ENCODE peak calls at places on chromosomes 11 and 22, in nine cellular contexts. N is IMR-90, L is spleen, V is neural progenitor cell, O is PC-3, W is brain microvascular endothelial cell, X is keratinocyte, E is A549, P is kidney. C is an unnamed sample.

GRCh38 chr11:95229199-95230053 is 1.6 kb downstream of the SESN3 start:
- DNase-seq in N (peak; percentile 13), L (peak; percentile 68), V (no peak), O (no peak), W (no peak), X (no peak), E (no peak), P (no peak), C (no peak)

GRCh38 chr11:44709281-44709562 is 17.5 kb upstream of the TSPAN18 start:
- DNase-seq in N (no peak), L (peak; percentile 62), V (no peak), O (peak; percentile 41), W (no peak), X (no peak), E (no peak), P (peak; percentile 49), C (no peak)

GRCh38 chr11:73192272-73192671 is 25.8 kb upstream of the P2RY2 start:
- DNase-seq in N (no peak), L (no peak), V (no peak), O (peak; percentile 99), W (no peak), X (peak; percentile 99), E (no peak), P (peak; percentile 82), C (peak; percentile 94)

GRCh38 chr22:43740587-43741270 is 71.4 kb downstream of the EFCAB6 start:
- DNase-seq in N (no peak), L (no peak), V (no peak), O (no peak), W (no peak), X (no peak), E (no peak), P (no peak), C (no peak)

GRCh38 chr11:69463181-69463891 is 18.1 kb upstream of the LINC01488 start:
- DNase-seq in N (peak; percentile 80), L (peak; percentile 58), V (peak; percentile 83), O (no peak), W (peak; percentile 65), X (no peak), E (no peak), P (peak; percentile 66), C (no peak)

GRCh38 chr11:119730789-119731386 is 1.9 kb upstream of the NECTIN1 start:
- DNase-seq in N (no peak), L (no peak), V (no peak), O (no peak), W (no peak), X (no peak), E (no peak), P (no peak), C (no peak)

GRCh38 chr11:103894673-103895072 is 141.8 kb upstream of the DDI1 start:
- DNase-seq in N (no peak), L (no peak), V (no peak), O (no peak), W (no peak), X (no peak), E (no peak), P (no peak), C (no peak)

GRCh38 chr11:6667733-6668374 is 12.2 kb upstream of the DCHS1 start:
- DNase-seq in N (peak; percentile 24), L (no peak), V (peak; percentile 27), O (peak; percentile 52), W (peak; percentile 16), X (no peak), E (no peak), P (no peak), C (no peak)

GRCh38 chr11:18617688-18618340 is 16.3 kb downstream of the SPTY2D1 start:
- DNase-seq in N (peak; percentile 71), L (no peak), V (no peak), O (no peak), W (peak; percentile 45), X (no peak), E (no peak), P (no peak), C (no peak)

GRCh38 chr11:81373986-81374385 is 1359.7 kb downstream of the FAM181B start:
- DNase-seq in N (no peak), L (no peak), V (no peak), O (no peak), W (no peak), X (no peak), E (no peak), P (no peak), C (no peak)

GRCh38 chr11:62879554-62879953 is 1.1 kb upstream of the SLC3A2 start:
- DNase-seq in N (no peak), L (no peak), V (no peak), O (no peak), W (no peak), X (no peak), E (no peak), P (no peak), C (no peak)

GRCh38 chr22:40534379-40535188 is 101.9 kb downstream of the MRTFA start:
- DNase-seq in N (peak; percentile 71), L (no peak), V (no peak), O (peak; percentile 39), W (peak; percentile 51), X (no peak), E (no peak), P (no peak), C (no peak)

GRCh38 chr11:82927264-82927880 is 25.8 kb downstream of the DDIAS start:
- DNase-seq in N (peak; percentile 64), L (no peak), V (peak; percentile 61), O (peak; percentile 80), W (peak; percentile 52), X (no peak), E (peak; percentile 58), P (no peak), C (peak; percentile 10)

GRCh38 chr22:23213031-23213555 is 32.8 kb downstream of the BCR start:
- DNase-seq in N (no peak), L (peak; percentile 51), V (no peak), O (no peak), W (no peak), X (no peak), E (no peak), P (peak; percentile 45), C (no peak)

GRCh38 chr22:23527971-23528740 is 51.9 kb downstream of the IGLL1 start:
- DNase-seq in N (no peak), L (peak; percentile 58), V (no peak), O (no peak), W (no peak), X (no peak), E (no peak), P (no peak), C (no peak)

GRCh38 chr11:70226967-70227366 is 23.9 kb downstream of the FADD start:
- DNase-seq in N (no peak), L (no peak), V (peak; percentile 49), O (peak; percentile 33), W (no peak), X (no peak), E (no peak), P (no peak), C (no peak)

GRCh38 chr11:43868852-43869567 is 11.6 kb upstream of the ALKBH3 start:
- DNase-seq in N (peak; percentile 80), L (no peak), V (no peak), O (peak; percentile 39), W (peak; percentile 79), X (no peak), E (no peak), P (no peak), C (peak; percentile 45)

GRCh38 chr11:134047586-134047999 is 21.3 kb upstream of the JAM3 start:
- DNase-seq in N (peak; percentile 90), L (peak; percentile 59), V (no peak), O (peak; percentile 70), W (peak; percentile 55), X (peak; percentile 56), E (no peak), P (no peak), C (no peak)

GRCh38 chr11:13278620-13279486 is 1.3 kb downstream of the BMAL1 start:
- DNase-seq in N (no peak), L (peak; percentile 87), V (peak; percentile 66), O (no peak), W (no peak), X (no peak), E (peak; percentile 9), P (peak; percentile 76), C (no peak)

DNA sequence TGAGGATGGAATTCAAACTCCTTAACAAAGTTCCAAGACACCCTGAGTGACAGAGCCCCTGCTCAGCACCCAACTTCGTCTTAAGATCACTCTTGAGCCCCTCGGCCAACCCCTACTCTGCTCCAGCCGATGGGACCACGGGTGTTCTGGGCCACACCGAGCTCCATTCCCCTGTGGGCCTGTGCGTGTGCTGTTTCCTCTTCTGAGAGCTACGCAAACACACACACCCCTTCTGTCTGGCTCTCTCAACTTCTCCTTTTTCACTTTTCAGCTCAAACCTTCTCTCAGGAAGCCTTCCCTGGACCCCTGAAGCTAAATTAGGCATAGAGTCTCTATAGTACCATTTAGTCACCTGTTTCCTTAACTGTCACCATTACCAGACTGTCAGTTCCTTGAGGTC is 37.5 kb upstream of the NNMT start:
- DNase-seq in N (no peak), L (no peak), V (no peak), O (no peak), W (no peak), X (no peak), E (no peak), P (no peak), C (no peak)
- H3K27ac ChIP-seq in N (no peak overlapping the region), L (peak overlapping the region; percentile 60), V (no peak overlapping the region), O (no peak overlapping the region), W (no peak overlapping the region), X (no peak overlapping the region), E (no peak overlapping the region), P (no peak overlapping the region), C (no peak overlapping the region)

GRCh38 chr11:34898474-34898873 is 17.7 kb downstream of the APIP start:
- DNase-seq in N (no peak), L (no peak), V (no peak), O (no peak), W (no peak), X (no peak), E (no peak), P (no peak), C (no peak)
- H3K27ac ChIP-seq in N (no peak overlapping the region), L (no peak overlapping the region), V (no peak overlapping the region), O (no peak overlapping the region), W (no peak overlapping the region), X (no peak overlapping the region), E (no peak overlapping the region), P (no peak overlapping the region), C (no peak overlapping the region)

GRCh38 chr11:16125796-16126195 is 230.6 kb downstream of the SOX6 start:
- DNase-seq in N (no peak), L (no peak), V (no peak), O (no peak), W (no peak), X (no peak), E (no peak), P (no peak), C (no peak)
- H3K27ac ChIP-seq in N (no peak overlapping the region), L (no peak overlapping the region), V (no peak overlapping the region), O (no peak overlapping the region), W (no peak overlapping the region), X (no peak overlapping the region), E (no peak overlapping the region), P (no peak overlapping the region), C (no peak overlapping the region)

DNA sequence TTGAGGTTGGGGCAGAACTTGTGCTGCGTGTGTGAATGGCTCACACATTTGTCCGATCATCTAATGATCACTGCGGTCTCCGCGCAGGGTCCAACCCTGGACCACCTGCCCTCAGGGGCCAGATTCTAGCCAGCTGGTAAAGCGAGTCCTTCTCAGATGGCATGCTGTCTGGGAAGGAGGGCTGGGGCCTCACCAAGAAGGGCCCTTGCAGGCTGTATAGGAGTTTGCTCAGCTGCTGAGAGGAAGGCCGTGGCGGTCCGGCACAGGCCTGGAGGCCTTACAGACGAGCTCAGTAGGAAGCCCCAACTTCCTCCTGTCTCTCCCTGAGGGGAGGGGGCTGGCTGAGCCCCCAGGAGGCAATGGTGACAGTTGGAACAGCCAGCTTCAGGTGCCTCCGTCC is 13.7 kb downstream of the PHLDA2 start:
- DNase-seq in N (no peak), L (no peak), V (no peak), O (no peak), W (no peak), X (no peak), E (no peak), P (no peak), C (no peak)
- H3K27ac ChIP-seq in N (no peak overlapping the region), L (no peak overlapping the region), V (no peak overlapping the region), O (no peak overlapping the region), W (no peak overlapping the region), X (no peak overlapping the region), E (no peak overlapping the region), P (no peak overlapping the region), C (no peak overlapping the region)

C was measured in epithelial cell of prostate.